ENCODE peak calls at places on chromosomes 3 and 15, in ten cellular contexts. B is brain microvascular endothelial cell, A is fibroblast of pulmonary artery, U is HFFc6, J is heart left ventricle, W is choroid plexus epithelial cell, H is upper lobe of right lung, R is Peyer's patch, E is astrocyte of the spinal cord, M is mesothelial cell of epicardium. F is an unnamed sample.

GRCh38 chr15:39432007-39432406 is 148.9 kb upstream of the THBS1 start:
- DNase-seq in B (no peak), A (no peak), U (no peak), J (no peak), W (no peak), H (no peak), R (no peak), E (no peak), M (no peak), F (no peak)

GRCh38 chr15:40847225-40847961 is 3.5 kb downstream of the SPINT1 start:
- DNase-seq in B (peak), A (peak), U (no peak), J (peak), W (peak), H (peak), R (peak), E (no peak), M (no peak), F (no peak)

GRCh38 chr3:132399054-132399929 is 18.0 kb upstream of the DNAJC13 start:
- DNase-seq in B (peak), A (peak), U (peak), J (no peak), W (peak), H (no peak), R (peak), E (peak), M (no peak), F (no peak)

GRCh38 chr3:177057768-177058167 is 139.5 kb downstream of the TBL1XR1 start:
- DNase-seq in B (no peak), A (no peak), U (no peak), J (no peak), W (no peak), H (no peak), R (no peak), E (peak), M (no peak), F (no peak)

GRCh38 chr3:54165865-54166264 is 43.5 kb downstream of the CACNA2D3 start:
- DNase-seq in B (no peak), A (no peak), U (no peak), J (no peak), W (no peak), H (no peak), R (no peak), E (no peak), M (no peak), F (no peak)

GRCh38 chr3:42732829-42733459 is 30.3 kb upstream of the HHATL start:
- DNase-seq in B (no peak), A (no peak), U (no peak), J (no peak), W (peak), H (no peak), R (peak), E (no peak), M (no peak), F (no peak)

GRCh38 chr3:96209703-96210102 is 604.7 kb upstream of the EPHA6 start:
- DNase-seq in B (no peak), A (no peak), U (no peak), J (no peak), W (no peak), H (no peak), R (no peak), E (no peak), M (no peak), F (no peak)

GRCh38 chr3:66039590-66039887 is 821 bp upstream of the MAGI1 start:
- DNase-seq in B (peak), A (peak), U (no peak), J (peak), W (peak), H (peak), R (peak), E (no peak), M (no peak), F (no peak)

GRCh38 chr15:66875588-66876422 is 173.8 kb downstream of the SMAD6 start:
- DNase-seq in B (no peak), A (no peak), U (no peak), J (no peak), W (no peak), H (no peak), R (no peak), E (no peak), M (no peak), F (no peak)

GRCh38 chr3:34056951-34057390 is 258.5 kb downstream of the PDCD6IP start:
- DNase-seq in B (no peak), A (peak), U (no peak), J (no peak), W (peak), H (no peak), R (no peak), E (peak), M (no peak), F (no peak)

GRCh38 chr3:7682822-7683229 is 818.8 kb upstream of the LMCD1 start:
- DNase-seq in B (peak), A (peak), U (no peak), J (peak), W (peak), H (peak), R (peak), E (peak), M (no peak), F (no peak)

GRCh38 chr3:15964605-15965061 is 166.9 kb upstream of the ANKRD28 start:
- DNase-seq in B (peak), A (peak), U (peak), J (no peak), W (peak), H (no peak), R (no peak), E (peak), M (no peak), F (no peak)

GRCh38 chr3:150787741-150788370 is 24.9 kb upstream of the SIAH2 start:
- DNase-seq in B (peak), A (peak), U (peak), J (peak), W (peak), H (peak), R (peak), E (peak), M (peak), F (no peak)

GRCh38 chr3:12193485-12194165 is 34.9 kb upstream of the TIMP4 start:
- DNase-seq in B (peak), A (peak), U (peak), J (no peak), W (peak), H (no peak), R (peak), E (peak), M (no peak), F (peak)

GRCh38 chr3:123571264-123571972 is 13.4 kb downstream of the HACD2 start:
- DNase-seq in B (no peak), A (no peak), U (no peak), J (no peak), W (peak), H (no peak), R (no peak), E (peak), M (no peak), F (no peak)

GRCh38 chr3:127168271-127168670 is 24.7 kb upstream of the PRR23E start:
- DNase-seq in B (no peak), A (no peak), U (no peak), J (peak), W (no peak), H (peak), R (no peak), E (no peak), M (no peak), F (no peak)

GRCh38 chr3:197015790-197016705 is 13.6 kb downstream of the MELTF start:
- DNase-seq in B (no peak), A (no peak), U (no peak), J (no peak), W (no peak), H (peak), R (no peak), E (no peak), M (no peak), F (no peak)

GRCh38 chr3:24472358-24472757 is 22.3 kb downstream of the THRB start:
- DNase-seq in B (no peak), A (no peak), U (no peak), J (no peak), W (no peak), H (no peak), R (no peak), E (no peak), M (no peak), F (no peak)

GRCh38 chr3:178393833-178394232 is 142.4 kb upstream of the KCNMB2 start:
- DNase-seq in B (peak), A (peak), U (peak), J (no peak), W (peak), H (no peak), R (no peak), E (peak), M (no peak), F (no peak)

GRCh38 chr3:9550999-9551398 is 2.6 kb downstream of the LHFPL4 start:
- DNase-seq in B (no peak), A (no peak), U (no peak), J (no peak), W (no peak), H (no peak), R (no peak), E (no peak), M (no peak), F (no peak)

GRCh38 chr3:161221881-161222600 is 930 bp downstream of the NMD3 start:
- DNase-seq in B (no peak), A (peak), U (no peak), J (no peak), W (peak), H (no peak), R (no peak), E (peak), M (no peak), F (no peak)

GRCh38 chr15:101276501-101277037 is 716 bp downstream of the SELENOS start:
- DNase-seq in B (peak), A (peak), U (no peak), J (no peak), W (peak), H (no peak), R (no peak), E (peak), M (no peak), F (no peak)

GRCh38 chr3:192367616-192368015 is 359.7 kb downstream of the FGF12 start:
- DNase-seq in B (no peak), A (no peak), U (no peak), J (no peak), W (no peak), H (no peak), R (no peak), E (no peak), M (no peak), F (no peak)

GRCh38 chr15:91338763-91339162 is 238.7 kb downstream of the SV2B start:
- DNase-seq in B (peak), A (peak), U (no peak), J (no peak), W (peak), H (no peak), R (no peak), E (peak), M (peak), F (no peak)

GRCh38 chr3:10779293-10779805 is 36.7 kb upstream of the SLC6A11 start:
- DNase-seq in B (no peak), A (no peak), U (no peak), J (no peak), W (no peak), H (no peak), R (no peak), E (no peak), M (no peak), F (no peak)

GRCh38 chr15:90864507-90864906 is 3.9 kb upstream of the FURIN start:
- DNase-seq in B (no peak), A (no peak), U (no peak), J (no peak), W (no peak), H (no peak), R (no peak), E (no peak), M (no peak), F (no peak)

GRCh38 chr3:69915726-69916125 is 83.8 kb upstream of the SAMMSON start:
- DNase-seq in B (no peak), A (no peak), U (no peak), J (no peak), W (no peak), H (no peak), R (no peak), E (no peak), M (no peak), F (no peak)

GRCh38 chr15:83203543-83203942 is 4.1 kb downstream of the HDGFL3 start:
- DNase-seq in B (no peak), A (no peak), U (no peak), J (no peak), W (no peak), H (no peak), R (no peak), E (no peak), M (no peak), F (no peak)

GRCh38 chr15:79948095-79948695 is 22.8 kb downstream of the BCL2A1 start:
- DNase-seq in B (no peak), A (no peak), U (no peak), J (no peak), W (no peak), H (no peak), R (no peak), E (no peak), M (no peak), F (no peak)

GRCh38 chr3:12965999-12966846 is 107.0 kb downstream of the IQSEC1 start:
- DNase-seq in B (no peak), A (no peak), U (no peak), J (no peak), W (no peak), H (no peak), R (no peak), E (no peak), M (no peak), F (no peak)

DNA sequence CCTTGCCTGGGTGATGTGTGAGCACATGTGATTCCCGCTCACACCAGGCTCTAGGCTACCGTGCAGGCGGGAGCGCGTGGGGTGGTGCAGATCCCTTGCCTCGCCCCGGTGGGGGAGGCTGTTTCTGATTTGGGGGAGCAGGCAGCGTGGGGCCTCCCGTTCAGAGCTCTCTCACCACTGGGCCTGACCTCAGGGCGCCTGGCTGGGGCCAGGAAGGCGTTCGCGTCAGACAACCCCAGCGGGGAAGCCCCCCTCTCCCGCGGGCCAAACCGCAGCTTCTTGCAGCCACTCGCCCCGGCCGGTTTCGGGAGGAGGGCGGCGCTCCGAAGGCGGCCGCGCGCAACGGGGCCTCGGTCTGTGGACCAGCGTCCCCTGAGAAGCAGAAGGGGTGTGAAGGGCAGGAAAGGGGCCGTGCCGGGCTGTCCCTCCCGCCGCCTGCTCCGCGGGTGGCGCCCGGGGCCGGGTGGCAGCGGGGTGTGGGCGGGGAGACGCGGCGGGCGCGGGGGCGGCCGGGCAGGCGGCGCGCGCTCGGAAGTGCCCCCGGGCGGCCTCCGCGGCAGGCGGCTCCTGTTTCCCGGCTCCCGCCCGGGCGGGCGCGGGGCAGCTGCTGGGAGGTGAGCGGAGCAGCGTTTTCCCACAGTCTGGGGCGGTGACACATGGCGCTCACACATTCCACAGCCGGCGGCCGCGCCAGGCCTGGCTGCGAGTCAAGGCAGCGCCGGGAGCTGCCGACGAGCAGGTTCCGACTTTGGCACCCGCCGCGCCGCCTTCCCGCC is 65.1 kb upstream of the HES1 start:
- DNase-seq in B (peak), A (peak), U (peak), J (peak), W (peak), H (peak), R (peak), E (peak), M (peak), F (peak)
- TF ChIP-seq CTCF in B (no peak), A (no peak), U (no peak), J (no peak), W (no peak), H (no peak), R (no peak), E (no peak), M (no peak), F (no peak)

GRCh38 chr3:188947401-188947982 is 224.3 kb upstream of the TPRG1 start:
- DNase-seq in B (peak), A (peak), U (peak), J (peak), W (peak), H (peak), R (peak), E (peak), M (peak), F (peak)
- TF ChIP-seq CTCF in B (peak), A (peak), U (peak), J (peak), W (peak), H (peak), R (no peak), E (peak), M (no peak), F (peak)

GRCh38 chr15:58212909-58213526 is 74.8 kb downstream of the AQP9 start:
- DNase-seq in B (peak), A (peak), U (peak), J (no peak), W (peak), H (no peak), R (no peak), E (peak), M (no peak), F (no peak)
- TF ChIP-seq CTCF in B (peak), A (peak), U (peak), J (peak), W (peak), H (peak), R (no peak), E (peak), M (peak), F (peak)

DNA sequence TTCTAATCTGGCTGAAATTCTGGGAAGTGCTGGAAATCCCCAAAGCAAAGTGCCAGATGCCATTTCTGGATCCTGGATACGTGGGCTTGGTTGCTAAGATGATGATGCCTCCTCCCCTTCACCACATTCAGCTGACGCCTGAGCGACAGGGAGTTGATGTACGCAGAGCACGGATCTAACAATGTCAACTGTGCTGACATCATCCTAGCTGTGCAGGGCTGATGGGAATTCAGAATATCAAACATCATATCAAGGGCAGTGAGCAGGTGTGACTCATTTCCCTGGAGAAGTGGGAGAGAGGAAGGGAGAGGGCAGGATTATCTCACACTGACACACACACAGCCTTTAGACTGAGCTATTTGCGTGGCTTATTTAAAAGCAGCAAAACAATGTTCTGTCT is 92.6 kb upstream of the ZBTB20 start:
- DNase-seq in B (peak), A (peak), U (peak), J (peak), W (peak), H (no peak), R (peak), E (peak), M (no peak), F (peak)
- TF ChIP-seq CTCF in B (no peak), A (no peak), U (no peak), J (no peak), W (no peak), H (no peak), R (no peak), E (no peak), M (no peak), F (no peak)